ENCODE peak calls at places on chromosomes 5 and 9, in five cellular contexts. M is astrocyte, E is kidney tubule cell, A is mesendoderm, F is NCI-H510A treated with DMSO at 0.1 percent for 48 hours. U is an unnamed sample.

GRCh38 chr5:33010851-33011250 is 299.7 kb downstream of the NPR3 start:
- DNase-seq in M (no peak), E (no peak), A (no peak), F (no peak), U (no peak)

GRCh38 chr5:179298181-179298993 is 46.9 kb downstream of the ADAMTS2 start:
- DNase-seq in M (no peak), E (no peak), A (peak), F (no peak), U (no peak)

GRCh38 chr5:67033893-67034605 is 162.6 kb downstream of the CD180 start:
- DNase-seq in M (peak), E (no peak), A (no peak), F (no peak), U (no peak)

GRCh38 chr5:175809531-175810121 is 61.8 kb upstream of the CPLX2 start:
- DNase-seq in M (peak), E (peak), A (peak), F (no peak), U (no peak)

GRCh38 chr9:113011911-113012381 is at the start of gene ZNF883:
- DNase-seq in M (peak), E (peak), A (peak), F (peak), U (peak)

GRCh38 chr9:96241391-96241809 is 60.6 kb downstream of the HSD17B3 start:
- DNase-seq in M (peak), E (peak), A (no peak), F (no peak), U (no peak)

GRCh38 chr5:179211631-179212030 is 133.6 kb downstream of the ADAMTS2 start:
- DNase-seq in M (no peak), E (no peak), A (no peak), F (no peak), U (no peak)

GRCh38 chr5:53490747-53491146 is 10.3 kb downstream of the FST start:
- DNase-seq in M (peak), E (peak), A (no peak), F (peak), U (peak)

GRCh38 chr5:101473483-101473882 is 570.4 kb upstream of the ST8SIA4 start:
- DNase-seq in M (peak), E (peak), A (no peak), F (no peak), U (no peak)

GRCh38 chr5:143016777-143017374 is 246.7 kb downstream of the ARHGAP26 start:
- DNase-seq in M (peak), E (no peak), A (peak), F (peak), U (peak)

GRCh38 chr5:111805071-111805470 is 48.1 kb upstream of the NREP start:
- DNase-seq in M (no peak), E (no peak), A (no peak), F (no peak), U (no peak)

GRCh38 chr5:149808264-149808982 is 78.3 kb downstream of the PPARGC1B start:
- DNase-seq in M (no peak), E (no peak), A (no peak), F (no peak), U (no peak)

U was measured in NCI-H146.